ENCODE peak calls at places on chromosome 4, in five cellular contexts. W, A, R, G and M are unnamed samples.
A peak's percentile ranks its signal among the peaks of the same experiment; 100 is the strongest.

GRCh38 chr4:171812377-171813194 is 618 bp upstream of the GALNTL6 start:
- DNase-seq in G (peak; percentile 56), A (peak; percentile 0), R (no peak), W (no peak), M (no peak)

GRCh38 chr4:168859888-168860694 is 150.0 kb downstream of the CBR4 start:
- DNase-seq in G (no peak), R (no peak), A (no peak), W (no peak), M (no peak)

GRCh38 chr4:127309360-127310095 is 323.2 kb upstream of the INTU start:
- DNase-seq in W (no peak), G (no peak), A (peak; percentile 37), R (no peak), M (no peak)

GRCh38 chr4:26503427-26503826 is 13.1 kb upstream of the CCKAR start:
- DNase-seq in A (no peak), G (no peak), W (no peak), R (no peak), M (no peak)

GRCh38 chr4:138892483-138893386 is 122.8 kb upstream of the NOCT start:
- DNase-seq in G (no peak), A (peak; percentile 56), R (no peak), W (no peak), M (no peak)

GRCh38 chr4:85825937-85826678 is 351.2 kb downstream of the ARHGAP24 start:
- DNase-seq in A (no peak), R (peak; percentile 41), G (no peak), W (no peak), M (no peak)

GRCh38 chr4:186725422-186726149 is 1.9 kb upstream of the FAT1 start:
- DNase-seq in A (peak; percentile 77), W (peak; percentile 88), G (peak; percentile 90), R (peak; percentile 92), M (peak; percentile 79)

GRCh38 chr4:14916554-14917304 is 85.6 kb upstream of the CPEB2 start:
- DNase-seq in W (no peak), G (no peak), A (peak; percentile 63), R (no peak), M (no peak)

GRCh38 chr4:7584760-7585159 is 150.0 kb upstream of the PSAPL1 start:
- DNase-seq in A (no peak), W (no peak), G (no peak), R (no peak), M (no peak)

GRCh38 chr4:66052426-66052825 is 382.1 kb upstream of the EPHA5 start:
- DNase-seq in R (no peak), W (no peak), A (no peak), G (no peak), M (no peak)

GRCh38 chr4:38667005-38667771 is 3.2 kb downstream of the KLF3 start:
- DNase-seq in G (peak; percentile 94), R (peak; percentile 91), W (no peak), A (peak; percentile 98), M (peak; percentile 86)
- H3K4me1 ChIP-seq in G (peaks cover 68% of the 10 kb centered on the region), R (peaks cover 50% of the 10 kb centered on the region), W (peaks cover 59% of the 10 kb centered on the region), A (peaks cover 43% of the 10 kb centered on the region), M (peaks cover 52% of the 10 kb centered on the region)

DNA sequence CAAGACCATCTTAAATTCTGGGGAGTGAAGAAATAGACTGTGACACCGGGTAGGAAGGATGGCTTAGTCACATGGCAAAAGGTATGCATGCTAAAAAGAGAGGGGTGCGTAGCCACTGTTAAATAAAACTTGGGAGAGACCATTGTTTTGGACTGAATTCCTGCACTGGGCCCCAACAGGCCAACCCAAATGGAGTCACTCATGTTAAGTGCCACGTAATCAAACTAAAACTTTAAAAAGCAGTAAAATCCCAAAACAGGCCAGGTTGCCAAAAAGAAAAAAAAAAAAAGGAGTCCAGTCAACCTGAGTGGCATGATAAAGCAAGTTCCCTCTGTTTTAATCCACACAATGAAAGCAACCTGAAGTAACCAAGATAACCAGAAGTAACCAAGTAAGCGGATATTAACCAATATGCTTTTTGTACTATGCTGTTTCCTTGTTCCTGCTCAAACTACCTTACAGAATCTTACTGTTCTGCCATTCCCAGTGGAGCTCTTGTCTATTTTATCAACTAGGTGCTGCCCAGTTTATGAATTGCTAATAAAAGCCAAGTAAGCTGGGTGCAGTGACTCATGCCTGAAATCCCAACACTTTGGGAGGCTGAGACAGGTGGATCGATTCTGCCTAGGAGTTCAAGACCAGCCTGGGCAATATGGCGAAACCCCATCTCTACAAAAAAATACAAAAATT is 124.6 kb upstream of the ENPP6 start:
- DNase-seq in W (no peak), A (no peak), R (no peak), G (no peak), M (no peak)
- H3K4me1 ChIP-seq in W (peaks cover 31% of the 10 kb centered on the region), A (peaks cover 9% of the 10 kb centered on the region), R (peaks cover 22% of the 10 kb centered on the region), G (no peaks in the 10 kb centered on the region), M (no peaks in the 10 kb centered on the region)

GRCh38 chr4:147823135-147823534 is 91.2 kb downstream of the ARHGAP10 start:
- DNase-seq in W (no peak), R (no peak), A (no peak), G (no peak), M (no peak)

GRCh38 chr4:147825451-147826287 is 93.8 kb downstream of the ARHGAP10 start:
- DNase-seq in W (no peak), G (no peak), R (peak; percentile 83), A (peak; percentile 67), M (peak; percentile 72)

GRCh38 chr4:147826288-147826646 is 94.4 kb downstream of the ARHGAP10 start:
- DNase-seq in G (no peak), R (no peak), W (no peak), A (peak; percentile 76), M (no peak)

GRCh38 chr4:147824884-147825283 is 93.0 kb downstream of the ARHGAP10 start:
- DNase-seq in G (no peak), R (no peak), A (no peak), W (no peak), M (no peak)

GRCh38 chr4:147824316-147824715 is 92.4 kb downstream of the ARHGAP10 start:
- DNase-seq in A (no peak), G (no peak), R (no peak), W (no peak), M (no peak)
- H3K4me1 ChIP-seq in A (peaks cover 69% of the 10 kb centered on the region), G (peaks cover 83% of the 10 kb centered on the region), R (peaks cover 4% of the 10 kb centered on the region), W (peaks cover 38% of the 10 kb centered on the region), M (peaks cover 56% of the 10 kb centered on the region)

DNA sequence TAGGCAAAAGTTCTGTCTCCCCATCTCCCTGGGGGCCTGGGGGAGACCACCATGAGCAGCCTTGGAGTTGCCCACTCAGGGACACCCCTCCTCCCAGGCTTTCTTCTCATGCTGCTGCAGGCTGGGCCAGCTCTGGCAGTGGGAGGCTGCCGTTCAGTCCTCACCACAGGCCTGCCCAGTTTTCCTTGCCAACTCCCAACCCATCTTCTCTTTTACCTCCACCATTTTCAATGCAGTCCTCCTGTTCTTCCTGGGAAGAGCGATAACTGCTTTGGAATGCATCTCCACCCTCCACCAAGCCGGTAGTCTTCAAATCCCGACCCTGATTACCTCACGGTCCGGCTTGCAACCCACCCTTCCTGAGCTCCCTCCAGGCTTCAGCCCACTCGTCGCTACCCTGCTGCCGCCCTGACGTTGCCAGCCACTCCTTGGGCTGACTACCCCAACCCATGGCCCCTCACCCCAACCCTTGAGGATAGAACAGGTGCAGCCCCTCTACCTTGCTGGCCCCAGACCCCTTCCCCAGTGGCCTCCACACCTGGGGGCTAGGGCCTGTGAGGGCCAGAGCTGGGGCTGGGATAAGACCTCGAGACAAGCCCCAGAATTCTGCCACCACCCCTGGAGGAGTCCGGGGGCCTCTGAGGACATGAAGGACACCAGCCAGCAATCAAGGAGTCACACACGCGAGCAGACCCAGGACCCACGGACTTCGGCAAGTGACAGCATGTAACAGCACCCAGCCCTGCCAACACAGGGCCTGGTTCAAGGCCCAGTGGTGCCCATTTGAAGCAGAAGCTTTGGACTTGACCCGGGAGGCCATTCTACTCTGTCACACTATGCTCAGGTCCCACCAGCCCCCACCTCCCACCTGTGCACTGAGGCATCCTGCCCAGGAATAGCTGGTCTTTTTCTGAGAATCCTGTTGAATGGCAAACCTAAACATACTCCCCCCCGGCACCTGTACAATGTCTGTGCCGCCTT is 9.2 kb downstream of the WDR1 start:
- DNase-seq in R (no peak), W (no peak), G (peak; percentile 71), A (no peak), M (no peak)
- H3K4me1 ChIP-seq in R (peaks cover 67% of the 10 kb centered on the region), W (peaks cover 72% of the 10 kb centered on the region), G (peaks cover 100% of the 10 kb centered on the region), A (peaks cover 71% of the 10 kb centered on the region), M (peaks cover 45% of the 10 kb centered on the region)

GRCh38 chr4:54015421-54016065 is 48.9 kb downstream of the CHIC2 start:
- DNase-seq in A (no peak), R (no peak), W (no peak), G (no peak), M (no peak)

GRCh38 chr4:54014761-54015160 is 49.6 kb downstream of the CHIC2 start:
- DNase-seq in R (no peak), W (no peak), A (no peak), G (no peak), M (no peak)

GRCh38 chr4:54017308-54017707 is 47.1 kb downstream of the CHIC2 start:
- DNase-seq in G (no peak), W (no peak), A (no peak), R (no peak), M (no peak)

GRCh38 chr4:54016504-54016903 is 47.9 kb downstream of the CHIC2 start:
- DNase-seq in W (no peak), G (no peak), A (no peak), R (no peak), M (no peak)

DNA sequence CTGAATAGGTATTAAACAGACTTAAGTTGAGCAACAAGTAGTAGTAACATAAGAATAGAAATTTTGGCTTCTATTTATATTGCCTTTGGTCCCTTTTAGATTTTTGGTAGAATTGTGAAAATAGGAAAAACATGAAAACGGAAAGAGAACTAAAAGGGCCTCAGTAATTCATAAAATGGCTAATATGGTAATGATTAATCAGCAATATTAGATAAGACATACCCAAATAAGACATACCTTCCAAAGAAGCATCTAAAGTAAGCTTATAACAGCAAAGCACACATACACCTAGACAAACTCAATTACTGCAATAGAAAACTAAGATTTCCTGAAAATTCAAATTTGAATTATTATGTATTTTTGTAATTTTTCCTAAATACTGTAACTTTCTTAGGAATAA is 46.4 kb downstream of the CHIC2 start:
- DNase-seq in R (no peak), A (no peak), W (no peak), G (no peak), M (no peak)
- H3K4me1 ChIP-seq in R (no peaks in the 10 kb centered on the region), A (peaks cover 3% of the 10 kb centered on the region), W (peaks cover 5% of the 10 kb centered on the region), G (no peaks in the 10 kb centered on the region), M (peaks cover 12% of the 10 kb centered on the region)

GRCh38 chr4:60724623-60725022 is 475.5 kb upstream of the ADGRL3 start:
- DNase-seq in A (peak; percentile 39), R (no peak), W (no peak), G (no peak), M (no peak)
- H3K4me1 ChIP-seq in A (peaks cover 21% of the 10 kb centered on the region), R (no peaks in the 10 kb centered on the region), W (no peaks in the 10 kb centered on the region), G (no peaks in the 10 kb centered on the region), M (peaks cover 27% of the 10 kb centered on the region)

DNA sequence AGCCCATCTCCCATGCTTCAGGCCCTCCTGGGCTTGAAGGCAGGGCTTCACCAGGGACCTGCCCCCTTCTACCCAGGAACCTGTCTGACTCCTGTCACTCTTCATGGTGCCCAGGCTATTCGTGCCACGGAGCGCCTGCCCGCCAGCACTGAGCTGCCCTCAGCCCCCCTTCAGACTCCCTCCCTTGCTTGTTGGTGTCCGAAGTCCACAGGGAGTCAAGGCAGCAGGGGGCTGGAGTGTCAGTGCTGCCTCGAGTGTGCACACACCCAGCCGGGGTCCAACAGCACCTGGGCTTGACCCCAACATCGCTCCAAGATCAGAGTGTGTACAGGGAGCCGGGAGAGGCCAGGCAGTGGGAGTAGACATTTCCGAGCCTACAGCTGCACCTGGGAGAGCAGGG is 59.8 kb downstream of the TBCK start:
- DNase-seq in W (no peak), A (no peak), R (no peak), G (no peak), M (peak; percentile 29)
- H3K4me1 ChIP-seq in W (no peaks in the 10 kb centered on the region), A (no peaks in the 10 kb centered on the region), R (no peaks in the 10 kb centered on the region), G (no peaks in the 10 kb centered on the region), M (no peaks in the 10 kb centered on the region)